ENCODE peak calls at places on chromosomes 2 and 18, in nine cellular contexts. U is ovary, K is IMR-90, N is HCT116, C is A549, Z is testis, J is tibial nerve, P is GM12878, A is heart left ventricle. O is an unnamed sample.

GRCh38 chr2:168699834-168700417 is 102.5 kb upstream of the NOSTRIN start:
- DNase-seq in U (peak), P (no peak), A (peak), J (peak), C (no peak), K (peak), Z (peak), N (no peak), O (no peak)

GRCh38 chr2:188787661-188788044 is 186.5 kb upstream of the COL3A1 start:
- DNase-seq in Z (no peak), N (peak), J (no peak), U (no peak), C (no peak), P (no peak), A (no peak), K (no peak), O (no peak)

GRCh38 chr18:58195278-58195721 is 151.3 kb downstream of the NEDD4L start:
- DNase-seq in A (no peak), C (no peak), K (no peak), P (no peak), U (peak), Z (no peak), N (no peak), J (no peak), O (no peak)

GRCh38 chr2:122019729-122020128 is 264.3 kb downstream of the TSN start:
- DNase-seq in A (no peak), K (no peak), N (no peak), Z (no peak), J (no peak), C (no peak), U (no peak), P (no peak), O (no peak)

GRCh38 chr2:177596866-177597265 is 204.3 kb downstream of the AGPS start:
- DNase-seq in J (no peak), A (no peak), U (no peak), P (no peak), K (no peak), C (no peak), N (no peak), Z (no peak), O (no peak)

GRCh38 chr2:68362749-68363148 is 2.3 kb upstream of the PLEK start:
- DNase-seq in N (no peak), P (no peak), A (no peak), J (no peak), Z (no peak), K (no peak), C (no peak), U (no peak), O (no peak)

GRCh38 chr2:229375241-229375640 is 104.2 kb upstream of the PID1 start:
- DNase-seq in A (no peak), C (no peak), Z (no peak), N (no peak), J (no peak), K (no peak), P (no peak), U (no peak), O (no peak)

GRCh38 chr2:113167115-113167932 is 6.4 kb upstream of the PSD4 start:
- DNase-seq in U (peak), A (no peak), C (no peak), Z (peak), K (no peak), J (no peak), P (no peak), N (no peak), O (no peak)

GRCh38 chr2:160104115-160104514 is 41.7 kb upstream of the PLA2R1 start:
- DNase-seq in A (no peak), C (no peak), Z (no peak), J (no peak), N (no peak), U (no peak), K (no peak), P (no peak), O (no peak)

GRCh38 chr2:25617948-25618646 is 55.3 kb downstream of the DTNB start:
- DNase-seq in P (no peak), C (peak), N (no peak), J (peak), U (no peak), K (peak), A (peak), Z (no peak), O (no peak)

GRCh38 chr2:173750332-173750731 is 214.8 kb downstream of the SP3 start:
- DNase-seq in A (peak), J (no peak), N (no peak), U (peak), K (peak), P (no peak), C (no peak), Z (peak), O (no peak)

GRCh38 chr2:236998758-236999157 is 86.9 kb upstream of the COPS8 start:
- DNase-seq in U (no peak), P (no peak), N (no peak), A (no peak), C (peak), Z (no peak), K (no peak), J (no peak), O (no peak)

GRCh38 chr2:68548396-68548795 is 81.0 kb downstream of the APLF start:
- DNase-seq in C (no peak), P (no peak), A (no peak), Z (no peak), N (no peak), U (no peak), K (peak), J (no peak), O (no peak)

GRCh38 chr2:238290079-238290478 is 1.7 kb upstream of the PER2 start:
- DNase-seq in N (peak), A (peak), K (no peak), Z (peak), C (peak), J (peak), U (peak), P (no peak), O (peak)

GRCh38 chr18:45050712-45051639 is 370.3 kb downstream of the SETBP1 start:
- DNase-seq in J (no peak), Z (no peak), U (no peak), C (peak), N (no peak), A (no peak), P (no peak), K (peak), O (no peak)

GRCh38 chr2:29165362-29166236 is 50.4 kb downstream of the CLIP4 start:
- DNase-seq in U (no peak), Z (no peak), P (no peak), J (no peak), A (no peak), N (no peak), C (peak), K (peak), O (no peak)

GRCh38 chr2:45964226-45964841 is 312.9 kb downstream of the PRKCE start:
- DNase-seq in U (peak), Z (peak), A (peak), P (no peak), C (peak), N (peak), K (peak), J (peak), O (no peak)

GRCh38 chr2:56806924-56807323 is 623.1 kb downstream of the CCDC85A start:
- DNase-seq in J (no peak), A (no peak), U (no peak), P (no peak), N (no peak), K (no peak), Z (no peak), C (peak), O (no peak)

DNA sequence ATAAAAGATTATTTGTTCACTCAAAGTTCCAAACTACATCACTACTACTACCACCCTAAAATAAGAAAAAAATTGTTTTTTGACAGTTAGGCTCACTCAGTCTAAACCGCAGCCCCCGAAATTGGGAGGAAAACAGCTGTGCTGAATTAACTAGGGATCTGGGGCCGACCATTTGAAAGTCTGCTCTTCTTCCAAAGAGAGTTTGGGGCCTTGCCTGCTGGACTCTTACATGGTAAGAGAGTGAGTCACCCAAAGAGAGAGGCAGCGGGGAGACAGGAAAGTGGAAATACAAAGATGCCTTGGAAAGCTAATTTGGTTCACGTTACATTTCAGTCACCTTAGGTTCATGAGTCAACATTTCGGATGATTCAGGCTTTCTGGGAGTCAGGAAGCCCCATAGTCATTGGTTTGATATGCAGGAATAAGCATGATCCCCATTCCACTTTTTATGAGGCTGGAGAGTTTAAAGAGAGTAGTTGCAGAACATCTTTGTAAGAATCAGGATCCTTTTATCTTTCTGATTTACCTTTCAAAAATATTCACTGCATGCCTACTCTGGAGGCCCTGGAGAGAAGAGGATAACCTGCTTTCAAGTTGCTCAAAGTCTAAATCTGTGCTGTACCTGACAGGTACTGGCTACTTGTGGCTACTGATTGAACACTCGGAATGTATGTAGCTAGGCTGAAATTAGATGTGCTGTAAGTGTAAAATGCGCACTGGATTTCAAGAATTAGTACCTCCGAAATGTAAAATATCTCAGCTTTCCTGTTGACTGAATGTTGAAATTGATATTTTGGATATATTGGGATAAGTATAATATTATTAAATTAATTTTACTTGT is 995 bp upstream of the RTN4 start:
- DNase-seq in A (peak), P (no peak), Z (peak), K (peak), C (peak), J (peak), N (peak), U (peak), O (peak)
- TF ChIP-seq POLR2A in A (no peak), P (no peak), Z (no peak), K (peak), C (no peak), J (peak), N (no peak), U (no peak), O (no peak)

GRCh38 chr2:127422631-127423475 is 4.6 kb downstream of the PROC start:
- DNase-seq in A (no peak), N (no peak), P (no peak), U (no peak), C (no peak), Z (no peak), J (no peak), K (no peak), O (no peak)
- TF ChIP-seq POLR2A in A (no peak), N (no peak), P (no peak), U (no peak), C (no peak), Z (no peak), J (no peak), K (no peak), O (no peak)

GRCh38 chr18:37705016-37705415 is 139.4 kb upstream of the CELF4 start:
- DNase-seq in C (no peak), U (no peak), N (no peak), K (no peak), P (no peak), Z (no peak), J (no peak), A (no peak), O (no peak)
- TF ChIP-seq POLR2A in C (no peak), U (no peak), N (no peak), K (no peak), P (no peak), Z (no peak), J (no peak), A (no peak), O (no peak)

GRCh38 chr2:105744091-105744908 is 412 bp upstream of the NCK2 start:
- DNase-seq in A (peak), J (peak), K (peak), P (no peak), N (no peak), C (peak), U (peak), Z (peak), O (peak)
- TF ChIP-seq POLR2A in A (no peak), J (no peak), K (no peak), P (peak), N (no peak), C (no peak), U (no peak), Z (no peak), O (no peak)

DNA sequence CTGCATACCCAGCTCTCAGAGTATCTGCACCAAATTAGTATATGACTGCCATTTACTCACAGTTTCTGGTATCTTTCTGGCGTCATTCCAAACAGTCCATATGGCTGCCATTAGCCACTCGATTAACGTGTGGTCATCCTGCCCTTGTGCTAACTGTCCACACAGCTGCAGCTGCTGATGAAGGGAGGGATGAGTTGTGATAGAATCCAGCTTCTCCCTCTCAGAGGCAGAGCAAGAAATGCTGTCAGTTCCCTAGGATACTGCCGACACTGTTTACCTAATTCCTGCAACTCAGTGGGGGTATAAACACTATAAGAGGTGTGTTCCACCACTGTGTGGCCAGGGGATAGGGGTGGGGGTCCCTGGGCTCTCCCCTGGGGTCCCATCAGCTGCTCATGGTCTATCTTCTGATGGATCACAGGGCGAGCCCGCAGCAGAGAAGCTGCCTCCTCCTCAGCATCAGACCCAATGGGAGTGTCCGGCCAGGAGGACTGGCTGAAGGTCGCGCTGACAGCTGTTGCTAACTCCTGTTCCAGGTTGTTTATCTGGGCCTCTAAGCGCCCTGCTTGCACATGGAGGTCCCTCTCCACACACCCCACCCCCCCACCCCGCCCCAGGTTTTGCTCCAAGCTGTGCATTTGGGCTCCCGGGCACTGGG is 17.3 kb upstream of the KLHL23 start:
- DNase-seq in J (no peak), U (peak), K (peak), C (no peak), A (no peak), P (no peak), Z (no peak), N (no peak), O (peak)
- TF ChIP-seq POLR2A in J (no peak), U (no peak), K (no peak), C (no peak), A (no peak), P (no peak), Z (no peak), N (no peak), O (no peak)

GRCh38 chr2:85540131-85540587 is 1.2 kb downstream of the MAT2A start:
- DNase-seq in C (peak), K (peak), A (no peak), U (no peak), J (no peak), Z (no peak), P (no peak), N (no peak), O (no peak)

GRCh38 chr2:85538507-85539360 is at the start of gene MAT2A:
- DNase-seq in P (peak), A (peak), Z (peak), J (peak), K (peak), U (peak), C (peak), N (peak), O (peak)

GRCh38 chr2:85536479-85536878 is 2.5 kb upstream of the MAT2A start:
- DNase-seq in U (no peak), J (no peak), P (no peak), K (peak), A (no peak), Z (no peak), C (no peak), N (no peak), O (no peak)

GRCh38 chr2:85539361-85540130 is 578 bp downstream of the MAT2A start:
- DNase-seq in K (peak), C (peak), Z (peak), U (peak), P (peak), N (no peak), A (peak), J (peak), O (peak)

DNA sequence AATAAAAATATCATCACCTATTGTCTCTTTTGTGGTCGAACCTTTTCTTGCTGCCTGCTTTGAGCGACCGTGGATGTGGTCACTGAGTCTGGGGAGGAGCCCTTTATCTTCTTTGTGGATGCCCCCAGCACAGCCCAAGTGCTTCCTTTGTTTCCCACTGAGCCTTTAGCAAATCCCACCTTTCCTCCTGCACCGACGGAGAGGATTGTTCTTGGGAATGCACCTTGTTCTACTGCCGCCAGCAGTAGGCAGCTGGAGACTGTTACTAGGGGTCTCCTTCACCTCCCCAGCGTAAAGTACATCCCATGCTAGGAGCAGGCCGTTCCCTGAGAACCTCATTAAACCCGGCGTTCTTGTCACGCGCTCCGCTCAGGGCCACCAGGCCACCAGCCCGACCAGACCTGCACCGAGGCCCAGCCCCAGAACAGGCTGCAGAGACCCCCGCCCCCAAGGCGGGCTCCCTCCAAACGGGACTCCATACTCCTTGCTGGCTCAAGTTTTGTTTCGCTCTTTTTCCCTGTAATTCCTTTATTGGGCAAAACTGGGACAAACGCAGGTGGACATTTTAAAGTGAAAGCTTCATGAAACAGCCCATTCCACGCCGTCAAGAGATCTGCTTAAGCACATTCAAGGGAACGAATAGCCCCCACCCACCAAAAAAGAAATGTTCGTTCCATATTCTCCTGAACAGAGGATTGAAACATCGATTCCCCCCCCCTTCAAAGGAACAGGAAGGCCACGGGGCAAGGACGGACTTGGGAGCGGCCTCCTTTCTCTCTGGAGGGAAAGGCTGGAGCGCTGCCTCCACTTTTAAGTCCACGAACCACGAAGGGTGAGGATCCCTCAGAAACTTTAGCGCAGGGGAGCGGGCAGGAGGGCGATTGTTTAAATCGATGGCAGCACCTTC is 1.1 kb upstream of the MAT2A start:
- DNase-seq in K (no peak), J (peak), Z (peak), A (peak), U (peak), P (no peak), N (no peak), C (peak), O (peak)
- TF ChIP-seq POLR2A in K (no peak), J (no peak), Z (no peak), A (no peak), U (peak), P (peak), N (peak), C (peak), O (no peak)

GRCh38 chr2:240565267-240566202 is 2.7 kb upstream of the RNPEPL1 start:
- DNase-seq in A (peak), N (peak), P (peak), K (peak), C (peak), J (no peak), U (peak), Z (peak), O (peak)
- TF ChIP-seq POLR2A in A (no peak), N (peak), P (no peak), K (no peak), C (peak), J (no peak), U (no peak), Z (no peak), O (peak)

GRCh38 chr18:36158261-36158867 is 28.7 kb downstream of the ELP2 start:
- DNase-seq in C (no peak), A (no peak), U (no peak), N (no peak), K (peak), Z (no peak), J (no peak), P (no peak), O (no peak)
- TF ChIP-seq POLR2A in C (no peak), A (no peak), U (no peak), N (no peak), K (no peak), Z (no peak), J (no peak), P (no peak), O (no peak)